ENCODE peak calls at places on chromosomes 1 and 21, in four cellular contexts. I is IMR-90, E is K562, P is GM12878. F is an unnamed sample. For H3K4me1, the result is how much of the 10 kb centered on the place peaks cover.

GRCh38 chr1:244218220-244218619 is 167.1 kb downstream of the ZBTB18 start:
- DNase-seq in P (no peak), I (no peak), E (no peak), F (no peak)

GRCh38 chr1:50332941-50333594 is 90.2 kb downstream of the DMRTA2 start:
- DNase-seq in P (no peak), I (peak), E (peak), F (peak)

GRCh38 chr1:207007352-207008033 is 25.1 kb downstream of the C1orf116 start:
- DNase-seq in E (no peak), P (no peak), I (peak), F (no peak)

GRCh38 chr1:154840557-154841176 is 29.4 kb downstream of the KCNN3 start:
- DNase-seq in E (peak), I (peak), P (no peak), F (peak)

GRCh38 chr1:7418442-7419080 is 352.5 kb upstream of the VAMP3 start:
- DNase-seq in E (no peak), P (no peak), I (no peak), F (no peak)

GRCh38 chr1:162200096-162200847 is 130.8 kb downstream of the NOS1AP start:
- DNase-seq in P (no peak), I (no peak), E (no peak), F (no peak)

GRCh38 chr1:39689214-39689613 is 2.0 kb downstream of the HPCAL4 start:
- DNase-seq in I (no peak), E (no peak), P (no peak), F (no peak)

GRCh38 chr1:45003741-45004140 is 7.4 kb downstream of the HECTD3 start:
- DNase-seq in I (no peak), E (no peak), P (no peak), F (no peak)

GRCh38 chr21:29384608-29385359 is 86.1 kb downstream of the BACH1 start:
- DNase-seq in E (no peak), P (no peak), I (no peak), F (no peak)

GRCh38 chr1:53291574-53291973 is 36.3 kb downstream of the LRP8 start:
- DNase-seq in E (no peak), P (no peak), I (no peak), F (no peak)

GRCh38 chr21:46557469-46557868 is 47.4 kb downstream of the S100B start:
- DNase-seq in E (no peak), P (no peak), I (no peak), F (no peak)

GRCh38 chr1:3101127-3101939 is 32.3 kb downstream of the PRDM16 start:
- DNase-seq in E (no peak), P (no peak), I (no peak), F (no peak)

GRCh38 chr1:80915491-80915890 is 885.2 kb upstream of the ADGRL2 start:
- DNase-seq in P (no peak), I (no peak), E (no peak), F (no peak)

GRCh38 chr1:179663810-179664209 is 72.2 kb downstream of the TDRD5 start:
- DNase-seq in I (no peak), P (no peak), E (no peak), F (peak)

GRCh38 chr1:229199892-229200291 is 71.0 kb upstream of the RAB4A start:
- DNase-seq in E (no peak), P (no peak), I (no peak), F (no peak)

GRCh38 chr1:72051538-72051937 is 230.8 kb downstream of the NEGR1 start:
- DNase-seq in E (no peak), I (no peak), P (no peak), F (peak)

GRCh38 chr1:24503870-24504523 is 1.4 kb downstream of the RCAN3 start:
- DNase-seq in I (no peak), E (no peak), P (no peak), F (no peak)

GRCh38 chr1:27632387-27633297 is 2.3 kb downstream of the FGR start:
- DNase-seq in I (no peak), P (peak), E (no peak), F (no peak)
- H3K4me1 ChIP-seq in I (under half), P (half or more), E (under half), F (under half)

GRCh38 chr1:12712929-12713328 is 3.0 kb upstream of the AADACL3 start:
- DNase-seq in E (no peak), P (no peak), I (no peak), F (no peak)
- TF ChIP-seq FOS in E (no peak), P (no peak), I (no peak), F (no peak)

DNA sequence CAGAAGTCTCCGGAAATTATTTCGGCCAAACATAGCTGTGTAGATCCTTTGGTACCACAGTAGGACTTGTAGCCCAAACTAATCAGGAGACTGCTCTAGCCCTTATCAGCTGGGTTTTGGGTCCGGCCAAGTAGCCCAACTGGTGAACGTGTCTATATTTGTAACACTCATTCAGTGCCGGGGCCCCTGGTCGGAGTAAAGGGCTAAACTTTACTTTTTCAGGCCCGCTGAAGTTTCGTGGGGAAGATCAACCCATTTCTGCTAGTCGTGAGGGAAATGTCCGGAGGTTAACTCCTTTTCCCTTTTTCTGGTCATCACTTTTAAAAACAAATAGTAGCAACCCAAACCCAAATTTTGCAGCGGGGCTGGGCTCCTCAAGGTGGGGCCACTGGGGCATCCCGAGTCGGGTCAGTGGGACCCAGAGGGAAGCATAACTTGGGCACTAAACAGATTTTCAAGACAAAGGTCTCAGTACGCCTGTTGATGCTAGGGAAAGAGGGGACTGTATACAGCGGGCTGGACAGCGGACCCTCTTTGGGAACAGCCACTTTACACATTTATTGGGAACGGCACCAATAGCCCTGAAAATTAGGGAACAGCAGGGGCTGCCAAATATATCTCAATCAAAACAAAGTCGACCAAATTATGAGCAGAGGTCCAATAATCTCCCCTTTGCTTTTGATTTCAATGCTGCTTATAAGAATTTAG is 1.8 kb downstream of the LHX9 start:
- DNase-seq in I (no peak), E (no peak), P (no peak), F (peak)
- H3K4me1 ChIP-seq in I (under half), E (under half), P (under half), F (under half)

GRCh38 chr1:165047985-165048384 is 308.5 kb downstream of the LMX1A start:
- DNase-seq in P (no peak), I (no peak), E (no peak), F (no peak)
- TF ChIP-seq FOS in P (no peak), I (no peak), E (no peak), F (no peak)

GRCh38 chr1:170696591-170697337 is 32.8 kb downstream of the PRRX1 start:
- DNase-seq in E (no peak), P (no peak), I (no peak), F (no peak)
- H3K4me1 ChIP-seq in E (under half), P (under half), I (under half), F (under half)

GRCh38 chr1:205517763-205518162 is 13.3 kb downstream of the CDK18 start:
- DNase-seq in P (no peak), I (no peak), E (no peak), F (no peak)

GRCh38 chr1:205516362-205516761 is 11.9 kb downstream of the CDK18 start:
- DNase-seq in I (no peak), P (no peak), E (no peak), F (no peak)

GRCh38 chr1:205514211-205515142 is 10.0 kb downstream of the CDK18 start:
- DNase-seq in E (no peak), P (no peak), I (no peak), F (no peak)

GRCh38 chr1:205517288-205517687 is 12.8 kb downstream of the CDK18 start:
- DNase-seq in I (no peak), P (no peak), E (no peak), F (no peak)

DNA sequence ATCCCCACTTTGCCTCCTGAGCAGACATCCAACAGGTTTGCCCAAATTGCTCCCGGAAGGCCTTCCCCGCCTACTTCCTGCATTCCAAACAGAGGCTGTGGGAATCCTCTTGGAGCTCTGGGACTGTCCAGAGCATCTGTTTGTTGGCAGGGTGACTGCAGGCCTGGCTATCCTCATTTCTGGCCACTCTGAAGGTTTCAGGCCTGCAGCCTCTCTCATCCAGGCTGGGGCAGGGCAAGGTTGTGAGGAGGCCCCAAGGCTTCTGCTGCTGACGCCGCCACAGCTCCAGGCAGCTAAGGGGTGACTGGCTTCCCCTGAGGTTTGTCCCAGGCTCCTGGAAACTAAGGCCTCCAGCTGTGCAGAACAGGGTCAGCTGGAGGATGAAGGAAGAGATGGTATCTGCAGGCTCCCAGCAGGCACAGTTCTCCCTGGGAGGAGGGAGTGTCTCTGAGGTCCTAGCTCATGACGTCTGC is 11.3 kb downstream of the CDK18 start:
- DNase-seq in I (no peak), P (no peak), E (peak), F (no peak)
- TF ChIP-seq FOS in I (no peak), P (no peak), E (no peak), F (no peak)

DNA sequence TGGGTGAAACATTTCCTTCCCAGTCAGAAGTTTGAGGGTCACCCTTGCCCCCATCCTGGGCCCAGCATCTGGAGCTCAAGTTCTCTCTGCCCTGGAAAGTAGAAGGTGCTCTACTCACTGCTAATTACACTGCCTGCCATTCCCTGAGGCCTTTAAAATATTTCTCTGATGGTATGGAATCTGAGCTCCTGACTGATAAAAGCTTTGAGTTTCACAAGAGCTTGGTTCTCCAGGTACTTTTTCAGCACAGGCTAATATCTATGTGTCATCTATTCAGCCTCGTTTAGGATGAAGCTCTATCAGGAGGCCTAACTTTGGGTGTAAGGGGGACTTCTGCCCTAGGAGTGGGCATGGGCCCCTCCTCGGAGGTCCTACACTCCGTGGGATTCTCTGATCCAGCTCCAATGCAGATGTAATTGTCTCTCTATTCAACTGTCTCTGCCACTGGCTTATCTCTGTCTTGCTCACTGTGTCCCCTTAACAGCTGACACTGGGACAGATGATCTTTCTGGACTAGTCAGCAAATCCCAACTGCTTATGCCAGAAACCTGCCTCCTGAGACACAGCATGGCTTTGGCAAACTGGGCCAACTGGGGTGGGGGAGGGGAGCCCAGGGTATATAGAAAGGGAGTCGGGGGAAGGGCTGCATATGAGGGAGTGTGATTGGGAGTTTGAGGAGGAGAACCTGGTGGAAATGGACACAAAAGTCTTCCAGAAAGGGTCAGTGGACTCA is 104.2 kb upstream of the GADD45A start:
- DNase-seq in E (no peak), I (no peak), P (no peak), F (no peak)
- H3K4me1 ChIP-seq in E (under half), I (under half), P (under half), F (under half)